ENCODE peak calls at places on chromosomes 6 and 20, in seven cellular contexts. T is MM.1S, G is BE2C, J is tibial artery, X is A549, P is OCI-LY7, C is cardiac fibroblast. D is an unnamed sample.

GRCh38 chr6:115570326-115570725 is 490.4 kb downstream of the FRK start:
- DNase-seq in T (no peak), G (no peak), J (no peak), X (no peak), P (no peak), C (no peak), D (no peak)

GRCh38 chr20:58092353-58092752 is 136.1 kb downstream of the ANKRD60 start:
- DNase-seq in T (no peak), G (no peak), J (no peak), X (no peak), P (no peak), C (no peak), D (no peak)

GRCh38 chr6:140441256-140441655 is 1066.8 kb upstream of the CITED2 start:
- DNase-seq in T (no peak), G (peak), J (peak), X (peak), P (no peak), C (peak), D (peak)

GRCh38 chr6:160076009-160076408 is 45.6 kb upstream of the SLC22A1 start:
- DNase-seq in T (no peak), G (no peak), J (no peak), X (no peak), P (no peak), C (no peak), D (no peak)

GRCh38 chr20:42949865-42950264 is 239.8 kb downstream of the PTPRT start:
- DNase-seq in T (no peak), G (no peak), J (no peak), X (no peak), P (no peak), C (no peak), D (no peak)

GRCh38 chr6:75436869-75437268 is 56.7 kb downstream of the FILIP1 start:
- DNase-seq in T (no peak), G (no peak), J (no peak), X (no peak), P (no peak), C (peak), D (no peak)

GRCh38 chr20:59809630-59810375 is 123.6 kb downstream of the SYCP2 start:
- DNase-seq in T (no peak), G (no peak), J (peak), X (no peak), P (no peak), C (no peak), D (no peak)

GRCh38 chr20:50415031-50415515 is 95.1 kb upstream of the PTPN1 start:
- DNase-seq in T (no peak), G (no peak), J (no peak), X (no peak), P (no peak), C (no peak), D (no peak)

GRCh38 chr6:11710221-11710836 is 68.3 kb downstream of the ADTRP start:
- DNase-seq in T (no peak), G (peak), J (no peak), X (no peak), P (no peak), C (no peak), D (no peak)

GRCh38 chr6:170057034-170057734 is 233.7 kb downstream of the DLL1 start:
- DNase-seq in T (no peak), G (no peak), J (peak), X (no peak), P (no peak), C (no peak), D (peak)

GRCh38 chr6:53441035-53441493 is 92.3 kb upstream of the ELOVL5 start:
- DNase-seq in T (no peak), G (no peak), J (no peak), X (no peak), P (no peak), C (no peak), D (no peak)

GRCh38 chr6:116217069-116217468 is 36.8 kb downstream of the TSPYL4 start:
- DNase-seq in T (peak), G (no peak), J (no peak), X (peak), P (peak), C (peak), D (no peak)

GRCh38 chr6:53581161-53581560 is 36.3 kb upstream of the GCLC start:
- DNase-seq in T (no peak), G (no peak), J (no peak), X (no peak), P (no peak), C (peak), D (no peak)

GRCh38 chr6:36139991-36140710 is 9.8 kb downstream of the MAPK13 start:
- DNase-seq in T (no peak), G (no peak), J (no peak), X (no peak), P (peak), C (no peak), D (no peak)

GRCh38 chr20:44717986-44718385 is 2.8 kb downstream of the CCN5 start:
- DNase-seq in T (no peak), G (no peak), J (no peak), X (peak), P (no peak), C (no peak), D (peak)

GRCh38 chr6:16901777-16902176 is 140.5 kb upstream of the ATXN1 start:
- DNase-seq in T (no peak), G (peak), J (peak), X (no peak), P (no peak), C (peak), D (no peak)

GRCh38 chr6:25652007-25652515 is at the start of gene SCGN:
- DNase-seq in T (no peak), G (peak), J (peak), X (peak), P (no peak), C (peak), D (peak)

GRCh38 chr6:153051801-153052200 is 49.3 kb upstream of the MTRF1L start:
- DNase-seq in T (no peak), G (no peak), J (no peak), X (no peak), P (no peak), C (no peak), D (no peak)

GRCh38 chr20:24102290-24102689 is 113.7 kb upstream of the GGTLC1 start:
- DNase-seq in T (peak), G (no peak), J (no peak), X (peak), P (peak), C (no peak), D (no peak)

GRCh38 chr6:11700118-11700718 is 78.4 kb downstream of the ADTRP start:
- DNase-seq in T (peak), G (no peak), J (no peak), X (peak), P (peak), C (peak), D (no peak)

GRCh38 chr6:147058786-147059434 is 145.3 kb upstream of the STXBP5 start:
- DNase-seq in T (no peak), G (no peak), J (no peak), X (no peak), P (no peak), C (no peak), D (no peak)

GRCh38 chr6:72324591-72324990 is 297.3 kb upstream of the KCNQ5 start:
- DNase-seq in T (no peak), G (no peak), J (no peak), X (no peak), P (no peak), C (peak), D (no peak)

GRCh38 chr6:13296536-13296997 is 31.8 kb downstream of the TBC1D7 start:
- DNase-seq in T (no peak), G (no peak), J (no peak), X (no peak), P (peak), C (no peak), D (no peak)

GRCh38 chr6:19336579-19336978 is 500.6 kb upstream of the ID4 start:
- DNase-seq in T (no peak), G (no peak), J (no peak), X (no peak), P (no peak), C (no peak), D (no peak)

GRCh38 chr6:102660288-102660687 is 1266.8 kb downstream of the GRIK2 start:
- DNase-seq in T (no peak), G (no peak), J (no peak), X (no peak), P (no peak), C (no peak), D (no peak)

GRCh38 chr6:151154418-151154817 is 85.3 kb upstream of the AKAP12 start:
- DNase-seq in T (no peak), G (peak), J (no peak), X (peak), P (no peak), C (peak), D (no peak)

GRCh38 chr6:90790058-90790457 is 203.2 kb upstream of the MAP3K7 start:
- DNase-seq in T (no peak), G (no peak), J (no peak), X (no peak), P (no peak), C (peak), D (no peak)

GRCh38 chr6:81749704-81750103 is 2.8 kb downstream of the TENT5A start:
- DNase-seq in T (no peak), G (no peak), J (no peak), X (no peak), P (no peak), C (peak), D (no peak)

GRCh38 chr6:17413313-17413750 is 19.9 kb downstream of the CAP2 start:
- DNase-seq in T (no peak), G (no peak), J (no peak), X (peak), P (no peak), C (peak), D (no peak)

GRCh38 chr20:59735486-59735885 is 131.1 kb downstream of the PHACTR3 start:
- DNase-seq in T (no peak), G (no peak), J (peak), X (no peak), P (no peak), C (no peak), D (no peak)

GRCh38 chr20:11919046-11919445 is 1.4 kb downstream of the BTBD3 start:
- DNase-seq in T (peak), G (no peak), J (no peak), X (no peak), P (no peak), C (peak), D (peak)

GRCh38 chr6:17393335-17394191 is at the start of gene CAP2:
- DNase-seq in T (no peak), G (peak), J (peak), X (peak), P (no peak), C (peak), D (peak)

GRCh38 chr20:23019403-23019802 is 15.7 kb upstream of the SSTR4 start:
- DNase-seq in T (no peak), G (no peak), J (no peak), X (peak), P (no peak), C (no peak), D (no peak)
- TF ChIP-seq CTCF in T (no peak), G (no peak), J (no peak), X (no peak), P (no peak), C (no peak), D (no peak)

GRCh38 chr20:5434116-5434515 is 117.4 kb upstream of the PROKR2 start:
- DNase-seq in T (no peak), G (no peak), J (no peak), X (no peak), P (no peak), C (no peak), D (no peak)

GRCh38 chr20:5426026-5426425 is 109.3 kb upstream of the PROKR2 start:
- DNase-seq in T (no peak), G (no peak), J (no peak), X (no peak), P (no peak), C (no peak), D (no peak)

GRCh38 chr20:5433352-5433751 is 116.6 kb upstream of the PROKR2 start:
- DNase-seq in T (no peak), G (no peak), J (no peak), X (no peak), P (no peak), C (no peak), D (no peak)

GRCh38 chr20:5432030-5432429 is 115.3 kb upstream of the PROKR2 start:
- DNase-seq in T (no peak), G (no peak), J (no peak), X (no peak), P (no peak), C (no peak), D (no peak)

GRCh38 chr20:5430670-5431069 is 113.9 kb upstream of the PROKR2 start:
- DNase-seq in T (no peak), G (no peak), J (no peak), X (no peak), P (no peak), C (no peak), D (no peak)
- TF ChIP-seq CTCF in T (no peak), G (peak), J (no peak), X (no peak), P (peak), C (peak), D (no peak)

GRCh38 chr6:8991844-8992243 is 556.5 kb upstream of the SLC35B3 start:
- DNase-seq in T (no peak), G (no peak), J (no peak), X (no peak), P (no peak), C (no peak), D (no peak)
- TF ChIP-seq CTCF in T (no peak), G (no peak), J (no peak), X (no peak), P (no peak), C (no peak), D (no peak)

GRCh38 chr6:149823013-149823412 is 41.1 kb downstream of the LRP11 start:
- DNase-seq in T (no peak), G (no peak), J (no peak), X (no peak), P (peak), C (no peak), D (no peak)
- TF ChIP-seq CTCF in T (no peak), G (peak), J (no peak), X (no peak), P (peak), C (no peak), D (no peak)

D was measured in glutamatergic neuron.